ENCODE peak calls at places on chromosomes 7 and 10, in ten cellular contexts. N, X, L, E, F, R, M, V, D and H are unnamed samples.

GRCh38 chr10:31136951-31137885 is 105.6 kb upstream of the ZNF438 start:
- DNase-seq in N (peak), X (peak), L (no peak), E (no peak), F (peak), R (peak), M (no peak), V (no peak), D (no peak), H (no peak)

GRCh38 chr7:30041526-30042269 is 13.5 kb downstream of the PLEKHA8 start:
- DNase-seq in N (no peak), X (peak), L (no peak), E (no peak), F (no peak), R (peak), M (no peak), V (no peak), D (no peak), H (no peak)

GRCh38 chr10:109914966-109915365 is 8.3 kb downstream of the XPNPEP1 start:
- DNase-seq in N (peak), X (peak), L (no peak), E (no peak), F (peak), R (peak), M (no peak), V (no peak), D (no peak), H (no peak)

GRCh38 chr10:28312572-28312971 is 9.7 kb upstream of the MPP7 start:
- DNase-seq in N (no peak), X (no peak), L (no peak), E (no peak), F (peak), R (no peak), M (no peak), V (no peak), D (no peak), H (no peak)

GRCh38 chr10:31622993-31623392 is 304.0 kb downstream of the ZEB1 start:
- DNase-seq in N (no peak), X (peak), L (peak), E (no peak), F (no peak), R (no peak), M (no peak), V (no peak), D (no peak), H (peak)

GRCh38 chr7:91557789-91558396 is 293.7 kb downstream of the FZD1 start:
- DNase-seq in N (no peak), X (peak), L (peak), E (no peak), F (no peak), R (peak), M (no peak), V (no peak), D (no peak), H (peak)

GRCh38 chr7:2616973-2617709 is 14.6 kb upstream of the TTYH3 start:
- DNase-seq in N (no peak), X (no peak), L (no peak), E (peak), F (no peak), R (no peak), M (no peak), V (no peak), D (no peak), H (no peak)

GRCh38 chr7:39749177-39749576 is 125.8 kb downstream of the RALA start:
- DNase-seq in N (no peak), X (peak), L (peak), E (no peak), F (no peak), R (peak), M (no peak), V (no peak), D (no peak), H (peak)

GRCh38 chr7:28075674-28076358 is 104.8 kb downstream of the JAZF1 start:
- DNase-seq in N (no peak), X (no peak), L (no peak), E (no peak), F (no peak), R (no peak), M (no peak), V (no peak), D (no peak), H (no peak)

GRCh38 chr7:49630513-49630912 is 142.9 kb upstream of the VWC2 start:
- DNase-seq in N (no peak), X (no peak), L (no peak), E (no peak), F (no peak), R (no peak), M (no peak), V (no peak), D (no peak), H (no peak)